ENCODE peak calls at places on chromosomes 13 and 19, in nine cellular contexts. D is cardiac muscle cell, L is NT2/D1, Z is mesenchymal stem cell, H is tibial artery, G is ascending aorta, E is neural progenitor cell, O is fibroblast of lung, K is right lobe of liver. P is an unnamed sample.
A peak's percentile ranks its signal among the peaks of the same experiment; 100 is the strongest.

GRCh38 chr19:1853295-1854031 is 5.2 kb upstream of the REXO1 start:
- DNase-seq in L (no peak), Z (peak; percentile 81), G (peak; percentile 83), H (peak; percentile 88), O (peak; percentile 74), D (peak; percentile 76), K (peak; percentile 90), E (peak; percentile 72), P (peak; percentile 88)

GRCh38 chr13:35978607-35979316 is 152.4 kb downstream of the DCLK1 start:
- DNase-seq in O (peak; percentile 86), H (no peak), L (no peak), D (peak; percentile 55), Z (peak; percentile 52), G (no peak), K (no peak), E (peak; percentile 46), P (no peak)

GRCh38 chr13:23347601-23348000 is 85.9 kb downstream of the SACS start:
- DNase-seq in H (no peak), G (no peak), E (no peak), D (no peak), L (no peak), Z (no peak), K (no peak), O (no peak), P (no peak)

GRCh38 chr13:75870397-75870801 is 234.3 kb downstream of the LMO7 start:
- DNase-seq in E (peak; percentile 37), L (no peak), D (peak; percentile 33), H (no peak), G (no peak), O (peak; percentile 43), Z (peak; percentile 32), K (no peak), P (no peak)

GRCh38 chr13:27131202-27131623 is 40.4 kb downstream of the USP12 start:
- DNase-seq in Z (no peak), H (no peak), D (no peak), L (no peak), O (no peak), K (no peak), E (no peak), G (no peak), P (no peak)

GRCh38 chr13:50127017-50127725 is 111.9 kb downstream of the KCNRG start:
- DNase-seq in D (peak; percentile 55), Z (peak; percentile 88), L (no peak), H (peak; percentile 75), O (peak; percentile 69), G (peak; percentile 69), E (peak; percentile 75), K (peak; percentile 71), P (peak; percentile 42)

GRCh38 chr19:39858541-39858940 is 12.4 kb upstream of the FBL start:
- DNase-seq in K (no peak), H (no peak), G (no peak), D (peak; percentile 73), E (peak; percentile 75), L (no peak), O (no peak), Z (no peak), P (no peak)

GRCh38 chr19:47729799-47730520 is 15.4 kb upstream of the NOP53 start:
- DNase-seq in O (no peak), Z (no peak), H (peak; percentile 88), K (peak; percentile 66), D (peak; percentile 75), E (peak; percentile 82), L (peak; percentile 66), G (peak; percentile 87), P (peak; percentile 94)

GRCh38 chr19:40799558-40800338 is 757 bp downstream of the EGLN2 start:
- DNase-seq in K (peak; percentile 75), E (peak; percentile 73), H (no peak), O (no peak), G (no peak), Z (peak; percentile 37), L (no peak), D (peak; percentile 60), P (peak; percentile 55)

GRCh38 chr19:37303591-37304171 is 67.2 kb upstream of the ZNF527 start:
- DNase-seq in E (peak; percentile 13), O (peak; percentile 4), D (peak; percentile 5), H (no peak), K (no peak), L (no peak), G (no peak), Z (no peak), P (no peak)

GRCh38 chr19:55232284-55232597 is 3.7 kb upstream of the TMEM86B start:
- DNase-seq in E (no peak), K (no peak), G (no peak), Z (no peak), O (no peak), H (no peak), L (no peak), D (peak; percentile 60), P (no peak)

GRCh38 chr19:16566161-16566560 is 6.1 kb downstream of the SLC35E1 start:
- DNase-seq in E (no peak), L (no peak), K (no peak), H (no peak), O (no peak), Z (no peak), D (no peak), G (no peak), P (no peak)

DNA sequence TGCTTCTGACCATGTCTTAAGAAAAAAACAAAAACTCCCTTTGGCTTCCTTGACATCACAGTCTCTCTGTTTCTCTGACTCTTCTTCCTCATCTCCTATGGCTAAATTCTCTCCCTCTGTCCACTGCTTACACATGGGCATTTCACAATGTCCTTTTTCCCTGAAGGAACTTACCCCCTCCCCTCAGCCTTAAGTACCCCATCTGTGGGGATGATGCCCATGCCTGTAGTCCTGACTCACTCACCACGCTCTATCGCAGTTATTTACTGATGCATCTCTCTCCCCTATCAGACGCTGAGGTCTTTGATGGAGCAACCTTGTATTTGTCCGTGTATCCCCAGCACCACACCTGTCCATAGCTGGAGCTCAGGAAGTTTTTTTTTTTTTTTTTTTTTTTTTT is 32.4 kb downstream of the ACTN4 start:
- DNase-seq in E (no peak), Z (peak; percentile 92), L (no peak), O (peak; percentile 31), H (no peak), G (no peak), K (no peak), D (no peak), P (no peak)
- H3K4me1 ChIP-seq in E (peaks cover 15% of the 10 kb centered on the region), Z (peaks cover 55% of the 10 kb centered on the region), L (peaks cover 8% of the 10 kb centered on the region), O (peaks cover 52% of the 10 kb centered on the region), H (peaks cover 90% of the 10 kb centered on the region), G (peaks cover 28% of the 10 kb centered on the region), K (peaks cover 4% of the 10 kb centered on the region), D (peaks cover 39% of the 10 kb centered on the region), P (peaks cover 58% of the 10 kb centered on the region)

DNA sequence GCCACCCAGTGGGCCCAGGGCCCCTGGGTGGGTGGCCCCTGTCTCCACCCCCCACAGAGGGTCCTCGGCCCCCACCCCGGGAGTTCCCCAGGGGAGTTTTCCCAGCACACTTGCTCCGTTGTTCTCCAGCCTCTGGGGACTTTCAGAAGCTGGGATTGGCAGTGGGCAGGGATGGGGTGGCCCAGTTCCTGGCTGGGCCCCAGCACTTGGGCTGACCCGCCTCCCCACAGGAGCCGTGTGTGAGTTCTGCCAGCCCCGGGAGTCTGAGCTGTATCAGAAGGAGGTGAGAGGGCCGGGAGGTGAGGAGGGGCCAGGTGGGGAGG is 2.0 kb upstream of the SPIB start:
- DNase-seq in D (no peak), E (no peak), Z (no peak), H (no peak), O (no peak), K (no peak), L (no peak), G (no peak), P (no peak)
- H3K4me1 ChIP-seq in D (peaks cover 3% of the 10 kb centered on the region), E (peaks cover 7% of the 10 kb centered on the region), Z (peaks cover 13% of the 10 kb centered on the region), H (peaks cover 6% of the 10 kb centered on the region), O (no peaks in the 10 kb centered on the region), K (no peaks in the 10 kb centered on the region), L (peaks cover 6% of the 10 kb centered on the region), G (peaks cover 3% of the 10 kb centered on the region), P (peaks cover 7% of the 10 kb centered on the region)

DNA sequence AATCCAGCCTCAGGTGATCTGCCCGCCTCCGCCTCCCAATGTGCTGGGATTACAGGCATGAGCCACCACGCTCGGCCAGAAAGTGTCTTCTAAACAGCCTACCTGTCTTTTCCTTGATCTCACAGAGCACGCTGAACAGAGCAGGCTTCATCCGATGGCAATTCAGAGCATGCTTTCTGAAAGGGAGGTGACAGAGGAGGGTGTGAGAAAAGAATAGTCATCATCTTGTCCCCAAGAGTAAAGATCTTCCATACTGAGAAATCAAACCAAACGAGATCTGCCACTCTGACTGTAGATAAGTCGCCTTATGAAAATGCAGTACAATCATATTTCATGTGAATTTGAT is 19.3 kb downstream of the PBX4 start:
- DNase-seq in D (no peak), O (no peak), Z (no peak), L (no peak), K (no peak), E (no peak), G (no peak), H (no peak), P (no peak)
- H3K4me1 ChIP-seq in D (peaks cover 4% of the 10 kb centered on the region), O (peaks cover 9% of the 10 kb centered on the region), Z (peaks cover 9% of the 10 kb centered on the region), L (peaks cover 7% of the 10 kb centered on the region), K (no peaks in the 10 kb centered on the region), E (peaks cover 10% of the 10 kb centered on the region), G (no peaks in the 10 kb centered on the region), H (no peaks in the 10 kb centered on the region), P (no peaks in the 10 kb centered on the region)

GRCh38 chr19:49455729-49456128 is 2.7 kb downstream of the ALDH16A1 start:
- DNase-seq in L (no peak), O (no peak), G (no peak), E (no peak), K (no peak), Z (no peak), D (no peak), H (no peak), P (no peak)

GRCh38 chr19:49456351-49456750 is 3.3 kb downstream of the ALDH16A1 start:
- DNase-seq in Z (no peak), O (no peak), D (no peak), K (no peak), L (no peak), H (no peak), E (no peak), G (no peak), P (no peak)

GRCh38 chr19:49451430-49452181 is at the start of gene PIH1D1:
- DNase-seq in Z (peak; percentile 100), E (peak; percentile 98), O (peak; percentile 99), H (peak; percentile 99), L (peak; percentile 96), K (peak; percentile 95), D (peak; percentile 98), G (peak; percentile 99), P (peak; percentile 97)

GRCh38 chr19:49453013-49453756 is at the start of gene ALDH16A1:
- DNase-seq in D (peak; percentile 99), E (peak; percentile 99), L (peak; percentile 93), G (peak; percentile 99), O (peak; percentile 98), K (peak; percentile 99), H (peak; percentile 99), Z (peak; percentile 99), P (peak; percentile 98)

GRCh38 chr19:49453757-49454248 is 778 bp downstream of the ALDH16A1 start:
- DNase-seq in L (no peak), H (no peak), O (no peak), G (no peak), E (no peak), K (no peak), D (no peak), Z (no peak), P (no peak)
- H3K4me1 ChIP-seq in L (peaks cover 2% of the 10 kb centered on the region), H (peaks cover 8% of the 10 kb centered on the region), O (peaks cover 3% of the 10 kb centered on the region), G (no peaks in the 10 kb centered on the region), E (peaks cover 11% of the 10 kb centered on the region), K (no peaks in the 10 kb centered on the region), D (peaks cover 2% of the 10 kb centered on the region), Z (peaks cover 9% of the 10 kb centered on the region), P (peaks cover 5% of the 10 kb centered on the region)

P was measured in pancreas.